ENCODE peak calls at places on chromosomes 2 and 18, in ten cellular contexts. O is tibial nerve, K is heart left ventricle, Q is ovary, N is right lobe of liver, P is suprapubic skin, A is IMR-90, T is uterus, Z is prostate gland, R is K562. H is an unnamed sample. For H3K36me3, the result is how much of the 10 kb centered on the place peaks cover.

GRCh38 chr2:177332041-177332991 is 60.3 kb upstream of the AGPS start:
- DNase-seq in P (no peak), R (peak), O (no peak), Q (peak), N (peak), A (peak), T (peak), K (peak), Z (peak), H (peak)

GRCh38 chr18:49898421-49898820 is 85.1 kb upstream of the ACAA2 start:
- DNase-seq in A (peak), Q (peak), Z (peak), T (peak), R (peak), K (peak), N (no peak), P (no peak), O (peak), H (peak)

GRCh38 chr2:117820444-117820843 is 6.0 kb downstream of the DDX18 start:
- DNase-seq in P (no peak), Q (no peak), Z (no peak), O (no peak), R (no peak), K (no peak), A (no peak), N (no peak), T (no peak), H (no peak)

GRCh38 chr2:5981241-5982055 is 289.3 kb downstream of the SOX11 start:
- DNase-seq in T (no peak), Q (no peak), R (no peak), O (no peak), K (no peak), N (no peak), A (peak), P (no peak), Z (no peak), H (no peak)

GRCh38 chr2:46984642-46985476 is 69.3 kb upstream of the MCFD2 start:
- DNase-seq in N (no peak), K (peak), P (no peak), A (peak), O (peak), T (peak), Z (peak), Q (peak), R (peak), H (peak)

GRCh38 chr2:172279843-172280242 is 147.5 kb upstream of the ITGA6 start:
- DNase-seq in N (no peak), P (no peak), K (no peak), T (no peak), R (no peak), Z (no peak), Q (no peak), O (no peak), A (no peak), H (no peak)

GRCh38 chr2:73895473-73895872 is 2.7 kb downstream of the ACTG2 start:
- DNase-seq in R (no peak), A (no peak), Q (no peak), P (no peak), Z (no peak), T (no peak), K (no peak), N (no peak), O (no peak), H (no peak)

GRCh38 chr18:48295586-48296311 is 113.4 kb downstream of the ZBTB7C start:
- DNase-seq in R (no peak), N (no peak), Z (no peak), K (no peak), Q (no peak), T (no peak), P (peak), O (no peak), A (no peak), H (no peak)

GRCh38 chr2:144516417-144516980 is 3.4 kb downstream of the ZEB2 start:
- DNase-seq in Z (no peak), A (no peak), P (no peak), Q (peak), R (no peak), T (no peak), K (peak), N (no peak), O (no peak), H (no peak)

GRCh38 chr2:205883026-205883425 is 200.7 kb downstream of the NRP2 start:
- DNase-seq in R (no peak), O (no peak), T (no peak), P (no peak), K (no peak), N (no peak), Z (no peak), Q (no peak), A (no peak), H (no peak)

GRCh38 chr2:23526835-23527790 is 142.1 kb downstream of the KLHL29 start:
- DNase-seq in O (no peak), Z (no peak), A (no peak), P (no peak), Q (no peak), T (no peak), N (no peak), R (no peak), K (no peak), H (no peak)

GRCh38 chr18:58915006-58915799 is 50.5 kb downstream of the ZNF532 start:
- DNase-seq in K (no peak), T (no peak), Q (no peak), P (no peak), N (no peak), O (no peak), R (no peak), A (no peak), Z (no peak), H (no peak)

GRCh38 chr2:55090702-55091101 is 40.5 kb upstream of the RTN4 start:
- DNase-seq in Q (no peak), R (no peak), T (no peak), A (peak), O (no peak), Z (no peak), P (no peak), K (no peak), N (no peak), H (no peak)

GRCh38 chr2:18244840-18245239 is 315.6 kb downstream of the RDH14 start:
- DNase-seq in O (no peak), R (no peak), N (no peak), Z (no peak), A (no peak), T (no peak), K (no peak), Q (no peak), P (no peak), H (no peak)

GRCh38 chr18:44668280-44668975 is 12.3 kb upstream of the SETBP1 start:
- DNase-seq in Z (no peak), R (no peak), K (no peak), A (no peak), O (no peak), Q (no peak), N (no peak), P (no peak), T (no peak), H (no peak)

GRCh38 chr2:187826023-187826422 is 271.8 kb upstream of the TFPI start:
- DNase-seq in N (no peak), O (no peak), T (no peak), Q (no peak), K (no peak), A (no peak), P (no peak), Z (no peak), R (no peak), H (peak)

GRCh38 chr2:39567507-39567906 is 98.2 kb upstream of the TMEM178A start:
- DNase-seq in K (no peak), A (peak), R (no peak), Z (no peak), N (no peak), P (no peak), O (no peak), Q (no peak), T (no peak), H (peak)

GRCh38 chr2:18266188-18266587 is 294.3 kb downstream of the RDH14 start:
- DNase-seq in A (no peak), T (no peak), P (no peak), N (no peak), Q (no peak), Z (no peak), R (peak), O (no peak), K (no peak), H (no peak)

GRCh38 chr18:67265464-67266245 is 250.9 kb downstream of the DSEL start:
- DNase-seq in T (no peak), O (no peak), P (no peak), N (no peak), K (no peak), Q (no peak), Z (no peak), R (no peak), A (peak), H (no peak)

GRCh38 chr2:58376592-58376991 is 135.5 kb upstream of the FANCL start:
- DNase-seq in O (no peak), Z (no peak), K (no peak), A (peak), T (no peak), P (no peak), N (no peak), R (no peak), Q (no peak), H (no peak)

GRCh38 chr2:171595896-171596295 is 73.6 kb downstream of the CYBRD1 start:
- DNase-seq in A (peak), P (no peak), Z (no peak), N (no peak), R (no peak), K (no peak), T (no peak), O (no peak), Q (no peak), H (no peak)

GRCh38 chr2:118006861-118007260 is 7.0 kb downstream of the CCDC93 start:
- DNase-seq in P (no peak), Z (no peak), T (no peak), A (no peak), O (no peak), Q (no peak), R (no peak), K (no peak), N (no peak), H (no peak)

GRCh38 chr18:72468011-72468710 is 76.0 kb downstream of the CBLN2 start:
- DNase-seq in O (no peak), K (no peak), A (no peak), N (no peak), P (no peak), Q (no peak), R (no peak), Z (no peak), T (no peak), H (no peak)

GRCh38 chr2:177670791-177671528 is 278.4 kb downstream of the AGPS start:
- DNase-seq in A (no peak), N (no peak), Z (no peak), R (no peak), T (no peak), P (no peak), O (no peak), K (no peak), Q (no peak), H (no peak)

GRCh38 chr2:68336192-68336591 is 16.4 kb upstream of the CNRIP1 start:
- DNase-seq in Q (no peak), Z (no peak), N (no peak), A (peak), K (no peak), O (no peak), R (no peak), P (no peak), T (no peak), H (no peak)

GRCh38 chr2:3282056-3282998 is 95.3 kb downstream of the EIPR1 start:
- DNase-seq in A (peak), Z (peak), N (peak), K (peak), R (no peak), T (no peak), P (no peak), Q (peak), O (no peak), H (peak)

GRCh38 chr2:101026923-101027469 is 24.9 kb downstream of the RPL31 start:
- DNase-seq in P (no peak), K (no peak), O (no peak), A (no peak), Z (no peak), Q (no peak), R (no peak), N (no peak), T (no peak), H (no peak)

GRCh38 chr2:168307379-168307778 is 60.0 kb upstream of the STK39 start:
- DNase-seq in T (no peak), N (no peak), A (no peak), R (no peak), Z (no peak), K (no peak), O (no peak), Q (no peak), P (no peak), H (no peak)

GRCh38 chr18:22172594-22173049 is 3.2 kb downstream of the GATA6 start:
- DNase-seq in Q (peak), R (no peak), T (no peak), K (no peak), Z (no peak), A (no peak), P (no peak), O (no peak), N (no peak), H (peak)

GRCh38 chr2:175853110-175853509 is 149.0 kb downstream of the LNPK start:
- DNase-seq in O (no peak), T (no peak), P (no peak), R (no peak), N (no peak), A (no peak), Q (no peak), Z (no peak), K (no peak), H (no peak)

GRCh38 chr2:113316085-113316484 is 37.4 kb upstream of the PAX8 start:
- DNase-seq in O (no peak), N (no peak), R (no peak), Q (no peak), T (no peak), Z (no peak), A (no peak), P (no peak), K (no peak), H (no peak)

GRCh38 chr2:200422071-200422470 is 87.8 kb downstream of the KCTD18 start:
- DNase-seq in K (no peak), Z (no peak), A (no peak), Q (no peak), O (no peak), R (no peak), P (no peak), T (no peak), N (no peak), H (no peak)

GRCh38 chr2:78127428-78127827 is 605.3 kb upstream of the LRRTM4 start:
- DNase-seq in Q (no peak), A (no peak), O (no peak), Z (no peak), P (no peak), R (no peak), N (no peak), K (no peak), T (no peak), H (no peak)

GRCh38 chr2:236968101-236968886 is 117.4 kb upstream of the COPS8 start:
- DNase-seq in R (no peak), A (no peak), O (no peak), N (peak), P (peak), T (no peak), Q (no peak), Z (no peak), K (no peak), H (no peak)

GRCh38 chr2:146235158-146235557 is 1609.7 kb upstream of the ACVR2A start:
- DNase-seq in P (no peak), Q (no peak), O (no peak), N (no peak), A (no peak), Z (no peak), R (no peak), K (no peak), T (no peak), H (no peak)

GRCh38 chr2:204452464-204453023 is 92.7 kb upstream of the PARD3B start:
- DNase-seq in P (no peak), O (no peak), Q (peak), A (peak), K (peak), R (no peak), Z (no peak), N (no peak), T (peak), H (peak)

GRCh38 chr2:36918307-36918706 is 48.0 kb downstream of the STRN start:
- DNase-seq in N (no peak), A (peak), Q (no peak), R (no peak), K (no peak), O (no peak), P (no peak), T (no peak), Z (no peak), H (no peak)

GRCh38 chr2:135055182-135055786 is 3.2 kb downstream of the RAB3GAP1 start:
- DNase-seq in Z (no peak), A (peak), Q (no peak), R (no peak), K (no peak), P (no peak), N (no peak), T (no peak), O (no peak), H (peak)

GRCh38 chr2:240429872-240430491 is 5.5 kb upstream of the GPC1 start:
- DNase-seq in T (no peak), K (peak), O (peak), P (peak), Q (no peak), R (no peak), A (no peak), N (peak), Z (no peak), H (no peak)

DNA sequence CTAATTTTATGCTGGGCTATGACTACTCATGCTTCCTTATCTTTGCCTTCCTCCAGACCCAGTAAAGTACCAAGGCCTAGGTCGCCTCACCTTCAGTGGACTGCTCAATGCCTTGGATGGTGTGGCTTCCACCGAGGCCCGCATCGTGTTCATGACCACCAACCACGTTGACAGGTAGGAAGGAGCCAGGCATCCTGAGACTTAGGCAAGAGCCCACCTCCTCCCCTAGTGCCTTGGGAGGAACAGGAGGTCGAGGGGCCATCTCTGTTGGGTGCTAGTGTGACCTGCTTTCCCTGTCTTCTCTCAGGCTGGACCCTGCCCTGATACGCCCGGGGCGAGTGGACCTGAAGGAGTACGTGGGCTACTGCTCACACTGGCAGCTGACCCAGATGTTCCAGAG is 3.3 kb downstream of the BCS1L start:
- DNase-seq in Q (no peak), P (no peak), A (no peak), O (no peak), Z (no peak), N (no peak), R (no peak), K (no peak), T (no peak), H (no peak)
- H3K36me3 ChIP-seq in Q (under half), P (half or more), A (half or more), O (half or more), Z (under half), N (under half), R (half or more), K (half or more), T (under half), H (half or more)

GRCh38 chr18:5237723-5238370 is 40.8 kb upstream of the AKAIN1 start:
- DNase-seq in P (peak), T (peak), R (peak), N (peak), O (peak), K (peak), Q (peak), Z (peak), A (peak), H (peak)
- TF ChIP-seq POLR2A in P (peak), T (peak), R (peak), N (peak), O (peak), K (no peak), Q (peak), Z (no peak), A (peak), H (no peak)

GRCh38 chr2:65071499-65072180 is 15.4 kb downstream of the CEP68 start:
- DNase-seq in Q (peak), Z (no peak), K (no peak), R (peak), A (no peak), P (no peak), O (no peak), N (peak), T (peak), H (no peak)

GRCh38 chr2:65067806-65068553 is 11.8 kb downstream of the CEP68 start:
- DNase-seq in O (no peak), K (no peak), Q (no peak), Z (no peak), T (no peak), A (no peak), N (no peak), R (no peak), P (no peak), H (no peak)

GRCh38 chr2:65070856-65071255 is 14.6 kb downstream of the CEP68 start:
- DNase-seq in K (no peak), O (no peak), R (no peak), P (no peak), Z (no peak), A (no peak), T (no peak), N (no peak), Q (no peak), H (no peak)

GRCh38 chr2:65070172-65070830 is 14.1 kb downstream of the CEP68 start:
- DNase-seq in T (no peak), Q (no peak), N (no peak), O (no peak), R (no peak), Z (no peak), P (no peak), A (peak), K (no peak), H (peak)

DNA sequence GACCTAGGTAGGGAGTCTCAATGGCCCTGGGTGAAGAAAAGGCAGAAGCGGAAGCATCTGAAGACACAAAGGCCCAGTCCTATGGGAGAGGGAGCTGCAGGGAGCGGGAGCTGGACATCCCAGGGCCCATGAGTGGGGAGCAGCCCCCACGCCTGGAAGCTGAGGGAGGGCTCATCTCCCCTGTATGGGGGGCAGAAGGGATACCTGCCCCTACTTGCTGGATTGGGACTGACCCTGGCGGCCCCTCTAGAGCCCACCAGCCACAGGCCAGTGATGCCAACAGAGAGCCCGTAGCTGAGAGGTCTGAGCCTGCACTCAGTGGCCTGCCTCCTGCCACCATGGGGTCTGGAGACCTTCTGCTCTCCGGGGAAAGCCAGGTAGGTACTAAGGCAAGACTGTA is 13.2 kb downstream of the CEP68 start:
- DNase-seq in O (no peak), R (no peak), T (no peak), N (no peak), K (no peak), Z (no peak), Q (no peak), P (no peak), A (no peak), H (no peak)
- H3K36me3 ChIP-seq in O (half or more), R (half or more), T (under half), N (under half), K (half or more), Z (under half), Q (under half), P (under half), A (under half), H (under half)

DNA sequence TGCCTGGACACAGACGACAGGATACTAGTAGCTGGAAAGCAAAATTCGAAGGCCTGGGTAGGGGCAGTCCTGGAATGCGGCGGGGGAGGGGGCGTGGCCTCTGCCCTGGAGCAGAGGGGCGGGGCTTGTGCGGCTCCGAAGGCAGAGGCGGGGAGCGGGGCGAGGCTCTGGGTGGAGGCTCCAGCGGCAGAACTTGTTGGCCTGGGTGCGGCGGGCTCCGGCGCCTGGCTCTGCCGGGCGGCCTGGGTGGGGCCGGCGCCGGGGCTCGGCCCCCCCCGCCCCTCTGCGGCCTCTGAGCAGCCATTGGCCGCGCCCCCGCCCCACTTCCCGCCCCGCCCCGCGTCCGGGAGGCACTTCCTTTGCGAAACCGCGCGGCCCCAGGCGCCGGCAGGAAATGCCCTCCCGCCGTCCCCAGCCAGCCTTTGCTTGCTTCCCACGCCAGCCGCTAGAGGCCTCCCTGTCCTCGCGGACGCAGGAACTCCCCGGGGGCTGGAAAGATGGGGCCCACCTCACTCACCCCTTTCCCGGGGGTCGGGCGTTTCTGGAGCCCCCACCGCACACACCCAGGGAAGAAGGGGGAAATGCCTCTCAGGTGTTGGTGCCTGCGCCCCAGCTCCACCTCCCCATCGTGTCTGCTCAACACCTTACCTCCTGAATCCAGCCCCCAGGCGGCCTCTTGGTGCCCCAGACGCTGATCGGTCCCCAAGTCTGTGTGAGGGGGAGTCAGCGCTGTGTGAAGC is 6.7 kb downstream of the CTDSP1 start:
- DNase-seq in Q (peak), A (peak), O (peak), N (peak), T (peak), K (peak), P (peak), Z (peak), R (peak), H (peak)
- TF ChIP-seq POLR2A in Q (no peak), A (peak), O (peak), N (peak), T (no peak), K (no peak), P (no peak), Z (peak), R (peak), H (peak)

H was measured in thyroid gland.